ENCODE peak calls at places on chromosome 13, in four cellular contexts. S, J, Q and M are unnamed samples.

GRCh38 chr13:94014461-94014860 is 465.0 kb downstream of the DCT start:
- DNase-seq in Q (no peak), S (no peak), J (no peak), M (no peak)

GRCh38 chr13:89574077-89574476 is 1773.4 kb upstream of the MIR17HG start:
- DNase-seq in J (no peak), Q (no peak), S (no peak), M (no peak)

GRCh38 chr13:51223284-51224270 is 1.4 kb downstream of the FAM124A start:
- DNase-seq in S (no peak), J (no peak), Q (no peak), M (no peak)

GRCh38 chr13:33017410-33017929 is 1.2 kb downstream of the KL start:
- DNase-seq in S (peak), J (peak), Q (no peak), M (peak)

GRCh38 chr13:41505209-41505835 is 48.0 kb downstream of the RGCC start:
- DNase-seq in Q (no peak), S (no peak), J (peak), M (no peak)

GRCh38 chr13:27161980-27162379 is 9.6 kb downstream of the USP12 start:
- DNase-seq in J (peak), Q (no peak), S (no peak), M (no peak)

GRCh38 chr13:46295531-46296464 is 84.1 kb downstream of the LRRC63 start:
- DNase-seq in S (peak), J (peak), Q (peak), M (peak)

GRCh38 chr13:108902557-108903155 is 273.2 kb downstream of the MYO16 start:
- DNase-seq in J (peak), S (no peak), Q (no peak), M (no peak)

GRCh38 chr13:100508996-100509395 is 79.6 kb downstream of the GGACT start:
- DNase-seq in S (no peak), J (no peak), Q (no peak), M (no peak)

GRCh38 chr13:30870049-30870884 is 35.8 kb upstream of the MEDAG start:
- DNase-seq in Q (peak), S (peak), J (peak), M (peak)

GRCh38 chr13:19172007-19172646 is 9.5 kb downstream of the TUBA3C start:
- DNase-seq in S (no peak), J (no peak), Q (no peak), M (no peak)

GRCh38 chr13:30107536-30108136 is 199.7 kb downstream of the KATNAL1 start:
- DNase-seq in Q (no peak), S (no peak), J (peak), M (no peak)

GRCh38 chr13:39510296-39510695 is 92.7 kb downstream of the LHFPL6 start:
- DNase-seq in J (peak), Q (no peak), S (no peak), M (no peak)

GRCh38 chr13:27830010-27830409 is 37.7 kb downstream of the GSX1 start:
- DNase-seq in Q (peak), J (peak), S (peak), M (peak)

GRCh38 chr13:79406597-79406908 is 498 bp upstream of the RBM26 start:
- DNase-seq in Q (no peak), S (no peak), J (no peak), M (no peak)

GRCh38 chr13:112700291-112701060 is 10.6 kb downstream of the ATP11A start:
- DNase-seq in J (no peak), Q (no peak), S (no peak), M (no peak)

GRCh38 chr13:113022391-113023216 is 53.6 kb downstream of the MCF2L start:
- DNase-seq in S (no peak), Q (no peak), J (peak), M (no peak)

GRCh38 chr13:19181621-19182485 is at the start of gene TUBA3C:
- DNase-seq in S (no peak), J (no peak), Q (no peak), M (no peak)

GRCh38 chr13:73914119-73914518 is 220.1 kb downstream of the KLF12 start:
- DNase-seq in S (no peak), J (no peak), Q (no peak), M (no peak)

GRCh38 chr13:63307239-63307638 is 1891.6 kb upstream of the PCDH20 start:
- DNase-seq in S (peak), J (peak), Q (no peak), M (no peak)

GRCh38 chr13:110403315-110403714 is 96.2 kb downstream of the COL4A2 start:
- DNase-seq in J (no peak), S (no peak), Q (no peak), M (no peak)

GRCh38 chr13:111919286-111919685 is 147.7 kb upstream of the SOX1 start:
- DNase-seq in Q (no peak), J (no peak), S (no peak), M (no peak)

GRCh38 chr13:42218576-42218975 is 53.4 kb upstream of the AKAP11 start:
- DNase-seq in S (no peak), Q (no peak), J (peak), M (no peak)

GRCh38 chr13:99523838-99524237 is 22.6 kb downstream of the TM9SF2 start:
- DNase-seq in J (no peak), Q (no peak), S (no peak), M (peak)

GRCh38 chr13:98921786-98922185 is 56.1 kb downstream of the DOCK9 start:
- DNase-seq in Q (no peak), S (no peak), J (no peak), M (no peak)

GRCh38 chr13:33375421-33375820 is 89.9 kb upstream of the STARD13 start:
- DNase-seq in Q (no peak), S (no peak), J (no peak), M (no peak)

GRCh38 chr13:98466634-98467236 is 110.2 kb downstream of the STK24 start:
- DNase-seq in S (no peak), Q (peak), J (peak), M (peak)

GRCh38 chr13:24407844-24408243 is 98.5 kb downstream of the C1QTNF9 start:
- DNase-seq in Q (no peak), J (no peak), S (no peak), M (no peak)
- TF ChIP-seq CTCF in Q (no peak), J (no peak), S (no peak), M (peak)

GRCh38 chr13:31944262-31945160 is 87.1 kb upstream of the FRY start:
- DNase-seq in Q (no peak), S (no peak), J (no peak), M (no peak)

GRCh38 chr13:31947506-31947905 is 84.1 kb upstream of the FRY start:
- DNase-seq in S (no peak), Q (no peak), J (no peak), M (no peak)

GRCh38 chr13:31945202-31945978 is 86.2 kb upstream of the FRY start:
- DNase-seq in J (peak), S (peak), Q (no peak), M (no peak)

GRCh38 chr13:31946091-31946770 is 85.3 kb upstream of the FRY start:
- DNase-seq in Q (no peak), J (no peak), S (no peak), M (no peak)

DNA sequence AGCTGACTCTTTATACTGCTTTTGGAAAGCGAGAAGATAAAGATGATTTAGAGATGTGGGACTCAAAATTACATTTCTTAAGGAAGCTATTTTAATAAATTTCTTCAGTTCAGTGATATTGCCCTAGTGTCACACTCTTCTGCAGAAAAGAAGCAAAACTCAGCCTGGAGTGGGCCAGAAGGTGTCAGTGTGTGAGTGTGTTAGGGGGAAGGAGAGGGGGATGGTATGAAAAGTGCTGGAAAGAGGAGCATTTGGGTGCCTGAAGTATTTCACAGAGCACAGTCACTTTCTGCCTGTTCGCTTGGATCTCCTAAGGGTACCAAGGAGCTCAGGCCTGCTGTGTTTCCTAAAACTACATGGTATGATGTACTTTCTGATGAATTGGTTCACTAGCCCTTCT is 84.5 kb upstream of the FRY start:
- DNase-seq in S (no peak), J (no peak), Q (no peak), M (no peak)
- TF ChIP-seq CTCF in S (peak), J (no peak), Q (no peak), M (no peak)

GRCh38 chr13:87792878-87793277 is 121.7 kb downstream of the SLITRK5 start:
- DNase-seq in Q (no peak), J (no peak), S (no peak), M (no peak)

DNA sequence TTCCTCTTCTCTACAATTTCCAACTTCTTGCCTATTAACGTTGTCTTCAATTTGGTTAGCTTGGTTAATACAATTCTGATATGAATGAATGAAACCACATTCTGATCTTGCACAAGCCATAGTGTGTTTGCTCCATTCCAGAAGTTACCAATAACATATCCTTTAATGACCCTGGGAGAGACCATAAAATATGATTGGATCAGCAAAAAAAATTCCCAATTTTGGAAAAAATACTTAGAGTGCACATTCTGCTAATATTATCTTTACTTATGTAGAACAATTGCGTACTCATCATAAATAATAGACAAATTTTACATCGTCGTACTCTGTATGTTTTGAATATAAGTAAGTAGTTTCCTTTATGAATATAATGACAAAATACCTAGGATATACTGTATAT is 117.2 kb downstream of the SLITRK5 start:
- DNase-seq in S (no peak), J (no peak), Q (no peak), M (no peak)
- TF ChIP-seq CTCF in S (no peak), J (no peak), Q (no peak), M (no peak)

DNA sequence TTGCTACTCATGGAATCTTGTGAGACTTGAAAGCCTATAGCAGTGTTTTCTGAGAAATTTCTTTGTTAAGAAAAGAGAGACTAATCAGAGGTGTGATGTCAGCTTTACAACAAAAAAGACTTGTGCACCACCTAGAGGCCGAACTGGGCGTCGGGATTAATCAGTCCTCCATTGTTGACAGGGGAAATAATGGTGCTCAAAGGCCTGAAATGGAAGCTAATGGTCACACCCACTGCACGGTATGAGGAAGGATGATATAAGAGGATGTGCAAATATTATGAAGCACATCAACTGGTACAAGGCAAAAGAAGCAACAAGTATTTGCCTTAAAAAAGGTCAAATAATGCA is 480.2 kb upstream of the MIR17HG start:
- DNase-seq in Q (no peak), J (peak), S (peak), M (peak)
- TF ChIP-seq CTCF in Q (no peak), J (peak), S (peak), M (peak)

GRCh38 chr13:62185631-62186256 is 770.1 kb upstream of the PCDH20 start:
- DNase-seq in J (no peak), S (no peak), Q (no peak), M (no peak)
- TF ChIP-seq CTCF in J (no peak), S (no peak), Q (no peak), M (no peak)

GRCh38 chr13:49495783-49496762 is at the start of gene PHF11:
- DNase-seq in J (peak), S (peak), Q (peak), M (peak)
- TF ChIP-seq CTCF in J (no peak), S (peak), Q (no peak), M (no peak)

GRCh38 chr13:85806553-85807175 is 7.4 kb upstream of the SLITRK6 start:
- DNase-seq in J (peak), S (no peak), Q (no peak), M (no peak)
- TF ChIP-seq CTCF in J (peak), S (peak), Q (peak), M (peak)

GRCh38 chr13:49792550-49793324 is at the start of gene KPNA3:
- DNase-seq in S (peak), J (peak), Q (peak), M (peak)
- TF ChIP-seq CTCF in S (peak), J (no peak), Q (no peak), M (no peak)